ENCODE peak calls at places on chromosomes 1 and 21, in six cellular contexts. P is psoas muscle, A is neural crest cell, H is HFF-Myc, J is left ventricle myocardium inferior, Y is MCF 10A. L is an unnamed sample.

GRCh38 chr1:194295690-194296089 is 1109.3 kb upstream of the B3GALT2 start:
- DNase-seq in A (no peak), J (no peak), P (no peak), H (no peak), Y (peak), L (peak)

GRCh38 chr1:38129971-38130370 is 83.4 kb upstream of the POU3F1 start:
- DNase-seq in A (no peak), J (no peak), P (no peak), H (no peak), Y (no peak), L (no peak)

GRCh38 chr1:243798726-243799125 is 51.3 kb downstream of the AKT3 start:
- DNase-seq in H (peak), A (no peak), J (no peak), Y (peak), P (no peak), L (no peak)

GRCh38 chr1:204127597-204128242 is 24.1 kb downstream of the ETNK2 start:
- DNase-seq in J (peak), P (peak), Y (peak), H (peak), A (peak), L (no peak)

GRCh38 chr1:7555391-7556185 is 215.5 kb upstream of the VAMP3 start:
- DNase-seq in Y (no peak), P (peak), H (no peak), A (no peak), J (no peak), L (no peak)

GRCh38 chr1:46396429-46397398 is 2.6 kb downstream of the FAAH start:
- DNase-seq in A (no peak), J (no peak), P (no peak), H (no peak), Y (no peak), L (no peak)

GRCh38 chr1:210525759-210526158 is 197.1 kb downstream of the HHAT start:
- DNase-seq in Y (no peak), J (no peak), A (no peak), H (no peak), P (no peak), L (no peak)

GRCh38 chr1:8047112-8047511 is 21.0 kb upstream of the ERRFI1 start:
- DNase-seq in P (no peak), Y (peak), H (no peak), A (no peak), J (no peak), L (no peak)

GRCh38 chr1:209485167-209485566 is 98.3 kb upstream of the CAMK1G start:
- DNase-seq in P (no peak), H (no peak), A (no peak), J (peak), Y (peak), L (no peak)

GRCh38 chr1:187682112-187682511 is 853.4 kb downstream of the PLA2G4A start:
- DNase-seq in H (no peak), Y (no peak), P (no peak), J (no peak), A (no peak), L (no peak)

GRCh38 chr21:44079846-44080245 is 27.4 kb upstream of the PWP2 start:
- DNase-seq in P (no peak), J (no peak), Y (no peak), A (no peak), H (no peak), L (no peak)

GRCh38 chr1:156106624-156107488 is 7.7 kb upstream of the LMNA start:
- DNase-seq in J (no peak), Y (no peak), H (no peak), P (no peak), A (no peak), L (no peak)

GRCh38 chr1:114310771-114311251 is 157.1 kb upstream of the SYT6 start:
- DNase-seq in Y (no peak), A (no peak), H (no peak), P (no peak), J (no peak), L (no peak)

GRCh38 chr1:248421384-248421783 is 18.5 kb downstream of the OR2T1 start:
- DNase-seq in J (no peak), P (no peak), H (no peak), Y (peak), A (no peak), L (no peak)

DNA sequence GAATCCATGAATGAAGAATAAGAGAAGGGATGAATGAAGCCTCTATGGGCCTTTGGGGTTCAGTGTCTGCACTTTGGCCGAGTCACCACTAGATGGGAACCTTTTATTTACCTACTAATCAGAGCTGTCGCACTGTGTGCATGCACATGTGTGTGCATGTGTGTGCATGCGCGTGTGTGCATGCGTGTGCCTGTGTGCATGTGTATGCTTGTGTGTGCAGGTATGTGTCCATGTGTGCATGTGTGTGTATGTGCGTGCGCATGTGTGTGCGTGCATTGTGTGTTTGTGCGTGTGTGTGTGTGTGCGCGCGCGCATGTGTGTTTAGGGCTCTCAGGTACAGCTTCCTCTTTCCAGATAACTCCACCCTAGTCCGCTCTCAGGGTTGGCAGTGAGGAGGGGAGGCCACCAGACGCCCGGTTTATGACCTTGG is 20.4 kb upstream of the UBXN10 start:
- DNase-seq in A (no peak), P (no peak), Y (peak), J (no peak), H (no peak), L (no peak)
- TF ChIP-seq CTCF in A (peak), P (no peak), Y (peak), J (peak), H (peak), L (no peak)

DNA sequence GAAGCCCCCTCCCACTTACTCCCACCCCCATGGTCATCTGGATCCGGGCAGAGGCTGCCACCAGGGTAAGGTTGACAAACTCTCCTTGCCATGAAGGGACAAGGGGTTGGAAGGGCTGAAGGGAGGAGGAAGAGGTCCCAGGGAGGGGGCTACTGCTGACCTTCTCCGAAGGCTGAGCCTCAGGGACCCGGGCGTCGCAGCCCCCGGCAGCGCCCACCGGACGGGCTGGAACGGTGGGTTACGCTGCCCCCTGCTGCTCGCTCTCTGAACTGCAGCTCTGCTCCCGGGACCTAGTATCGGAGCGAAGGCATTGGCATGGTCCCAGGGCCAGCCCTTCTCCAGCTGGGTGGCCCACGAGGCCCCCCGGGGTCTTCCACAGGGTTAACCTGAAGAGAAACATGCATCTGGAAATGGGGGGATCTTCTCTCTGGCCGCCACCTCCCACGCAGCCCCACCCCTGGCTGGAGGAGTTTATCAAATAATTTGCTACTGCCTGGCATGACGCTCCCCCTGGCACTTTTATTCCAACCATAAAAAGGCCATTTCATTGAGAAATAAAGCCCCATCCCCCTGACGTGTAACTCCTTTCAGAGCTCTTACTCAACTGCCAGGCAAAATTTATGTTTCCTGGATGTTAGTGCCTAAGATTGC is 70.4 kb upstream of the TARDBP start:
- DNase-seq in J (peak), Y (peak), H (no peak), P (peak), A (peak), L (peak)
- TF ChIP-seq CTCF in J (peak), Y (peak), H (peak), P (peak), A (peak), L (peak)

DNA sequence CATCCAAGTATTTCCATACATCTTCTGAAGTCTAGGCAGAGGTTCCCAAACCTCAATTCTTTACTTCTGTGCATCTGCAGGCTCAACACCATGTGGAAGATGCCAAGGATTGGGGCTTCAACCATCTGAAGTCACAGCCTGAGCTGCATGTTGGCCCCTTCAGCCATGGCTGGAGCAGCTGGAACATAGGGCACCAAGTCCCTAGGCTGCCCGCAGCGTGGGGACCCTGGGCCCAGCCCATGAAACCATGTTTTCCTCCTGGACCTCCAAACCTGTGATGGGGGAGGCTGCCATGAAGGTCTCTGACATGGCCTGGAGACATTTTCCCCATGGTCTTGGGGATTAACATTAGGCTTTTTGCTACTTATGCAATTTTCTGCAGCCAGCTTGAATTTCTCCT is 729.8 kb downstream of the KCNT2 start:
- DNase-seq in H (no peak), P (no peak), Y (no peak), J (no peak), A (no peak), L (no peak)
- TF ChIP-seq CTCF in H (no peak), P (no peak), Y (no peak), J (no peak), A (no peak), L (no peak)

DNA sequence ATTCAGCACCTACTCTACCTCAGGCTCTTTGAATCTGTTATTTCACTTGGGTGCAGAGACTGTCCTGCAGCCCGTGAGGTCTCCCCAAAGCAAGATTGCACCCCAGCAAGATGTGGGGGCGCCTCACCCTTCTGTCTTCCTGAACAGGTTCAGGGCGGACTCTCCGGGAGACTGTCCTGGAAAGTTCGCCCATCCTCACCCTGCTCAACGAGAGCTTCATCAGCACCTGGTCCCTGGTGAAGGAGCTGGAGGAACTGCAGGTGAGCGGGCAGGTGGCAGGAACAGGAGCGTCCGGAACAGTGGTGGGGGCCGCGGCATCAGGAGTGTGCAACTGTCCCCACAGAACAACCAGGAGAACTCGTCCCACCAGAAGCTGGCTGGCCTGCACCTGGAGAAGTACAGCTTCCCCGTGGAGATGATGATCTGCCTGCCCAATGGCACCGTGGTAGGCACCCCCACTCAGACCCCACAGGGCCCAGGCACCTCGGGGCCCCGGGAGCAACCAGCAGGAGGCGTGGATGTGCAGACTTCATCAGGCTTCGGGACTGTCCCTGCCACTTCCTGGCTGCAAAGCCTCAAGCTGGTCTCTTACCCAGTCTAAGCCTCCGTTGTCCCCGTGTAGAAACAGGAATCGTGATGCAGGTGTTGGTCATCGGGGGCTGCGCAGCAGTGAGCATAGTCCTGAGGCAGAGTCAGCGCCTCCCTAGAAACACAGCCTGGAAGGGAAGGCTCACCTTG is 5.9 kb upstream of the MTFR1L start:
- DNase-seq in A (no peak), H (no peak), Y (no peak), P (no peak), J (no peak), L (no peak)
- TF ChIP-seq CTCF in A (no peak), H (no peak), Y (no peak), P (no peak), J (no peak), L (no peak)

DNA sequence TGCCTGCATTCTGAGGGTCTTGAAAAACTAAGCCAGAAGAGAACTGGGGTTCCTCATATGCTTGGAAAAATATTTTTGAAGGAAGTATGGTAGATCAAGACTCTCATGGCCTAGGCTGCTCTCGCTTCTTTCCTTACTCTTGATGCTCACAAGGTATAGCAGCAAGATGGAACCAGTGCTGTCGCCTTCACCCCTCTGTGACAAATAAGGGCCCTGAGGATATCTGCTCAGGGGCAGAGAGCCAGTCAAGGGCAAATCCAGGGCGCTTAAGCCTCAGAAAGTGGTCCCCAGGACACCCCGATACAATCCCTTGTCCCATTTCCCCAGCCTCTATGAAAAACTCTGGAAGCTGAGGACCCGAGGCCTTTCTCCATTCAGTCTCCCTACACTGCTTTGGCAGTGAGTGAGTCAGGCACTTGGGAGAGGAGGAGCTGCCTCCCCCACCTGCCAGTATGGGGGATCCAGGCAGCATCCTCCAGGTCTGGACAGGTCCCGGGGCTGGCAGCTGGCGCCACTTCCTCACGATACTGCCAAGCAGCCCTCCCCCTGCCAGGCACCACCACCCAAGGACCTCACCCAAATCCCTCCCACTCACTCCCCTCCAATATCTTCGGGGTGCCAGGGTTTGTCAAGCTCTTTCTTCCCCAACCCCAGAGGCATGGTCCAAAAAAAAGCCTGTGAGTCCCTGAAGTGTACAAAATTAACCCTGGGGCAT is 1.3 kb downstream of the IGSF9 start:
- DNase-seq in A (no peak), H (no peak), Y (peak), P (no peak), J (no peak), L (peak)
- TF ChIP-seq CTCF in A (no peak), H (no peak), Y (no peak), P (no peak), J (no peak), L (no peak)

GRCh38 chr1:3900150-3900968 is at the start of gene C1orf174:
- DNase-seq in P (peak), J (peak), H (peak), A (peak), Y (peak), L (peak)

GRCh38 chr1:3900969-3901529 is 977 bp upstream of the C1orf174 start:
- DNase-seq in P (peak), Y (peak), J (peak), A (peak), H (peak), L (peak)

GRCh38 chr1:3899776-3900149 is 309 bp downstream of the C1orf174 start:
- DNase-seq in H (no peak), P (no peak), J (peak), A (no peak), Y (peak), L (peak)

GRCh38 chr1:3898475-3898735 is 1.7 kb downstream of the C1orf174 start:
- DNase-seq in P (no peak), H (no peak), Y (no peak), J (no peak), A (no peak), L (no peak)

GRCh38 chr1:3898994-3899775 is 887 bp downstream of the C1orf174 start:
- DNase-seq in H (no peak), A (no peak), Y (no peak), P (no peak), J (no peak), L (no peak)
- TF ChIP-seq CTCF in H (no peak), A (no peak), Y (no peak), P (no peak), J (no peak), L (no peak)

GRCh38 chr1:54359393-54360162 is 46.6 kb downstream of the SSBP3 start:
- DNase-seq in P (no peak), J (no peak), Y (no peak), H (no peak), A (no peak), L (no peak)

GRCh38 chr1:54362881-54363340 is 43.3 kb downstream of the SSBP3 start:
- DNase-seq in H (no peak), Y (no peak), P (no peak), J (no peak), A (no peak), L (no peak)

GRCh38 chr1:54363925-54364324 is 42.3 kb downstream of the SSBP3 start:
- DNase-seq in P (no peak), Y (no peak), A (no peak), J (no peak), H (no peak), L (no peak)

GRCh38 chr1:54360165-54361005 is 45.8 kb downstream of the SSBP3 start:
- DNase-seq in A (no peak), H (no peak), P (no peak), Y (no peak), J (no peak), L (peak)

DNA sequence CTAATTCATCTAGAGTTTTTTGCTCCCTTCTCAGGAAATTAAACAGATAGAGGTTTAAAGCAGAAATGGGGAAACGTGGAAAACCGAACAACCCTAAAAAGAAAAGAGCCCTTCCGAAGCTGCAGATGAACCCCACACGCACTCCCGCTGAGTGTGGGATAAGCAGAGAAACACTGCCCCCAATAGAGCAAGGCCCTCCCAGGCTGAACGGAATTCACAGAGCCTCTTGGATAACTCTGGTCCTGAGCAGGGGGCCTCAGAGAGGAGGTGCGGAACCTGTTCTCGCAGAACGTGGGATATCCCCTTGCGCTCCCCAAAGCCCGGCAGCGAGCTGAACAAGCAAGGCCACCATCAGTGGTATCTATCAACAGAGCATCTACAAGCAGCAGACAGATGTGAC is 44.9 kb downstream of the SSBP3 start:
- DNase-seq in J (no peak), A (no peak), H (no peak), Y (no peak), P (no peak), L (no peak)
- TF ChIP-seq CTCF in J (peak), A (no peak), H (no peak), Y (no peak), P (peak), L (no peak)